ENCODE peak calls at places on chromosome 21, in ten cellular contexts. E is activated effector memory CD4-positive, alpha-beta T cell treated with anti-CD3 and anti-CD28 coated beads, Interleukin-2, amount 50 U/mL, for 16 hours; B is mucosa of descending colon; X is amniotic stem cell; P is NB4; D is stimulated activated CD8-positive, alpha-beta memory T cell treated with anti-CD3 and anti-CD28 coated beads, Interleukin-15, amount 100 ng/mL, for 4 hours; G is fibroblast of lung; Y is ovary; O is stimulated activated CD4-positive, alpha-beta T cell treated with anti-CD3 and anti-CD28 coated beads, Interleukin-4, amount 100 ng/mL, for 1 hour; Q is heart right ventricle. Z is an unnamed sample.

GRCh38 chr21:34243562-34243961 is 120.2 kb upstream of the KCNE2 start:
- DNase-seq in Q (no peak), X (no peak), Y (no peak), E (no peak), G (peak), D (no peak), P (peak), B (no peak), O (no peak), Z (peak)

GRCh38 chr21:46056450-46056903 is 41.4 kb upstream of the COL6A2 start:
- DNase-seq in O (no peak), Q (peak), X (peak), B (peak), D (peak), G (peak), E (peak), P (peak), Y (peak), Z (no peak)

GRCh38 chr21:16084776-16085364 is 355.1 kb downstream of the USP25 start:
- DNase-seq in Q (peak), G (peak), Y (no peak), E (no peak), O (no peak), X (no peak), B (no peak), D (no peak), P (no peak), Z (peak)

GRCh38 chr21:43301424-43302355 is 125.2 kb downstream of the SIK1 start:
- DNase-seq in D (no peak), E (no peak), G (no peak), O (no peak), Y (peak), X (no peak), P (no peak), Q (no peak), B (peak), Z (no peak)

GRCh38 chr21:26798856-26799751 is 46.1 kb downstream of the ADAMTS1 start:
- DNase-seq in Y (no peak), E (no peak), X (no peak), B (no peak), P (no peak), Q (no peak), D (no peak), O (no peak), G (peak), Z (peak)

GRCh38 chr21:34012640-34013039 is 60.7 kb upstream of the MRPS6 start:
- DNase-seq in P (no peak), Y (no peak), Q (no peak), E (no peak), O (no peak), X (no peak), G (no peak), B (no peak), D (no peak), Z (no peak)

GRCh38 chr21:36692125-36692843 is 6.6 kb upstream of the SIM2 start:
- DNase-seq in B (no peak), G (no peak), Y (no peak), O (no peak), D (no peak), Q (no peak), X (no peak), P (no peak), E (no peak), Z (no peak)

GRCh38 chr21:36079010-36079649 is 9.3 kb downstream of the CBR1 start:
- DNase-seq in O (peak), G (peak), Y (no peak), Q (no peak), E (peak), D (no peak), X (no peak), B (peak), P (no peak), Z (no peak)

GRCh38 chr21:36159356-36159921 is 2.8 kb downstream of the DOP1B start:
- DNase-seq in D (no peak), B (peak), O (no peak), P (peak), Y (no peak), G (no peak), X (no peak), Q (no peak), E (no peak), Z (no peak)

GRCh38 chr21:17802568-17802967 is 16.6 kb downstream of the C21orf91 start:
- DNase-seq in G (peak), X (no peak), Y (no peak), Q (no peak), E (no peak), O (no peak), P (no peak), D (no peak), B (no peak), Z (no peak)

GRCh38 chr21:43884012-43884860 is 19.2 kb downstream of the AGPAT3 start:
- DNase-seq in X (no peak), Y (no peak), B (peak), D (no peak), P (peak), E (peak), O (peak), G (no peak), Q (peak), Z (peak)

GRCh38 chr21:33843216-33843615 is 72.4 kb downstream of the ATP5PO start:
- DNase-seq in P (no peak), X (no peak), Y (no peak), G (no peak), D (no peak), O (no peak), Q (no peak), B (no peak), E (no peak), Z (no peak)

GRCh38 chr21:36424592-36424991 is 39.4 kb downstream of the CHAF1B start:
- DNase-seq in Y (no peak), B (no peak), E (no peak), P (no peak), Q (no peak), X (no peak), O (no peak), G (no peak), D (no peak), Z (no peak)

GRCh38 chr21:31281561-31281960 is 62.5 kb downstream of the TIAM1 start:
- DNase-seq in X (no peak), O (no peak), D (no peak), Y (no peak), E (no peak), P (no peak), G (no peak), B (no peak), Q (no peak), Z (no peak)

GRCh38 chr21:38413958-38414506 is 84.2 kb downstream of the ERG start:
- DNase-seq in Q (no peak), D (no peak), B (no peak), X (no peak), G (peak), E (no peak), O (no peak), Y (no peak), P (no peak), Z (no peak)

GRCh38 chr21:45253180-45253579 is 34.5 kb downstream of the POFUT2 start:
- DNase-seq in B (no peak), Q (no peak), E (no peak), X (peak), O (no peak), G (no peak), P (peak), D (no peak), Y (no peak), Z (peak)

GRCh38 chr21:21612446-21612845 is 614.2 kb downstream of the NCAM2 start:
- DNase-seq in X (peak), E (no peak), D (no peak), Q (no peak), G (peak), O (no peak), Y (no peak), P (peak), B (no peak), Z (peak)

GRCh38 chr21:39961251-39961650 is 94.0 kb downstream of the PCP4 start:
- DNase-seq in Q (no peak), X (peak), P (no peak), G (no peak), O (no peak), D (no peak), E (no peak), B (no peak), Y (no peak), Z (no peak)

GRCh38 chr21:42636535-42636914 is 16.9 kb upstream of the PDE9A start:
- DNase-seq in Y (no peak), G (peak), O (no peak), B (no peak), D (no peak), P (peak), Q (no peak), E (no peak), X (no peak), Z (peak)

GRCh38 chr21:25424674-25425073 is 182.6 kb downstream of the MRPL39 start:
- DNase-seq in G (no peak), P (no peak), B (no peak), Y (no peak), D (no peak), Q (no peak), X (no peak), E (no peak), O (no peak), Z (no peak)

GRCh38 chr21:45590246-45590725 is 48.0 kb upstream of the SLC19A1 start:
- DNase-seq in Q (peak), E (peak), D (peak), Y (peak), B (peak), P (peak), G (peak), X (no peak), O (peak), Z (peak)

GRCh38 chr21:44255519-44255981 is 6.1 kb downstream of the DNMT3L start:
- DNase-seq in E (peak), Q (no peak), B (peak), X (no peak), D (no peak), G (peak), P (no peak), Y (no peak), O (no peak), Z (no peak)